ENCODE peak calls at places on chromosomes 16 and 17, in six cellular contexts. O is stomach, C is fibroblast of lung, I is small intestine, Y is prostate gland, Q is cardiac muscle cell. T is an unnamed sample.

GRCh38 chr17:63988741-63989621 is 9.2 kb upstream of the PRR29 start:
- DNase-seq in O (no peak), C (no peak), I (no peak), Y (no peak), Q (peak; percentile 64), T (peak; percentile 74)

GRCh38 chr16:77273-77806 is 685 bp upstream of the MPG start:
- DNase-seq in O (peak; percentile 39), C (peak; percentile 58), I (peak; percentile 30), Y (no peak), Q (peak; percentile 38), T (peak; percentile 75)

GRCh38 chr16:88282221-88283041 is 100.3 kb upstream of the ZNF469 start:
- DNase-seq in O (no peak), C (no peak), I (peak; percentile 78), Y (peak; percentile 15), Q (no peak), T (no peak)

GRCh38 chr16:62035115-62036092 is 834 bp downstream of the CDH8 start:
- DNase-seq in O (no peak), C (no peak), I (no peak), Y (no peak), Q (peak; percentile 79), T (no peak)

GRCh38 chr16:87057291-87057881 is 259.8 kb downstream of the C16orf95 start:
- DNase-seq in O (no peak), C (no peak), I (no peak), Y (no peak), Q (no peak), T (no peak)

GRCh38 chr16:30121741-30122620 is 1.0 kb downstream of the MAPK3 start:
- DNase-seq in O (peak; percentile 53), C (no peak), I (peak; percentile 36), Y (no peak), Q (no peak), T (peak; percentile 95)

GRCh38 chr17:48582750-48583069 is 4.6 kb upstream of the HOXB4 start:
- DNase-seq in O (no peak), C (no peak), I (no peak), Y (no peak), Q (no peak), T (no peak)

GRCh38 chr16:23754594-23755483 is at the start of gene CHP2:
- DNase-seq in O (no peak), C (no peak), I (peak; percentile 94), Y (no peak), Q (peak; percentile 6), T (peak; percentile 23)

GRCh38 chr17:50203589-50204345 is 2.3 kb upstream of the COL1A1 start:
- DNase-seq in O (no peak), C (peak; percentile 99), I (no peak), Y (no peak), Q (no peak), T (no peak)

GRCh38 chr17:17709815-17710321 is 28.6 kb downstream of the RAI1 start:
- DNase-seq in O (no peak), C (no peak), I (no peak), Y (no peak), Q (no peak), T (no peak)

GRCh38 chr17:32881054-32881453 is 4.1 kb upstream of the MYO1D start:
- DNase-seq in O (no peak), C (no peak), I (no peak), Y (no peak), Q (no peak), T (no peak)

GRCh38 chr16:78446486-78446885 is 347.0 kb downstream of the WWOX start:
- DNase-seq in O (no peak), C (no peak), I (no peak), Y (no peak), Q (no peak), T (no peak)

GRCh38 chr17:9566067-9566466 is 9.6 kb downstream of the STX8 start:
- DNase-seq in O (no peak), C (peak; percentile 21), I (no peak), Y (no peak), Q (no peak), T (no peak)

GRCh38 chr16:81076566-81077076 is 417 bp downstream of the C16orf46 start:
- DNase-seq in O (peak; percentile 92), C (no peak), I (peak; percentile 88), Y (peak; percentile 86), Q (peak; percentile 86), T (peak; percentile 93)

GRCh38 chr16:31441956-31442355 is 633 bp downstream of the ZNF843 start:
- DNase-seq in O (no peak), C (no peak), I (no peak), Y (no peak), Q (no peak), T (peak; percentile 66)

GRCh38 chr16:12833939-12834338 is 30.3 kb upstream of the CPPED1 start:
- DNase-seq in O (no peak), C (peak; percentile 51), I (no peak), Y (no peak), Q (no peak), T (no peak)

GRCh38 chr16:27169511-27170071 is 33.7 kb upstream of the KDM8 start:
- DNase-seq in O (peak; percentile 40), C (peak; percentile 99), I (peak; percentile 50), Y (no peak), Q (no peak), T (no peak)

GRCh38 chr16:27458196-27458728 is 56.3 kb downstream of the IL21R start:
- DNase-seq in O (no peak), C (no peak), I (no peak), Y (peak; percentile 26), Q (no peak), T (no peak)

GRCh38 chr17:45785373-45786193 is 1.5 kb downstream of the CRHR1 start:
- DNase-seq in O (no peak), C (no peak), I (no peak), Y (no peak), Q (no peak), T (peak; percentile 15)

GRCh38 chr16:8253718-8254117 is 336.6 kb downstream of the TMEM114 start:
- DNase-seq in O (no peak), C (no peak), I (peak; percentile 42), Y (no peak), Q (no peak), T (no peak)

DNA sequence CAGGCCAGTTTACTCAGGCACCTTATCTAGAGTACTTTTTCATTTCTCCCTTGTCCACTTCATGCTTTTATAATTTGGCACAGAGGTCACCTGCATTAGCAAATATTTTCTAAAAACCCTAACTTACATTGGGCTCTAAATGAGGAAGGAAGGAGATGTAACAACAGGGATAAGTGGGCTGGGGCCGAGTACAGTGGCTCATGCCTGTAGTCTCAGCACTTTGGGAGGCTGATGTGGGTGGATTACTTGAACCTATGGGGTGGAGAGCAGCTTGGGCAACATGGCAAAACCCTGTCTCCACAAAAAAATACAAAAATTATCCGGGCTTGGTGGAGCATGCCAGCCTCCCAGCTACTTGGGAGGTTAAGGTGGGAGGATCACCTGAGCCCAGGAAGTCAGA is 55.9 kb downstream of the TMEM100 start:
- DNase-seq in O (no peak), C (no peak), I (no peak), Y (no peak), Q (no peak), T (no peak)
- H3K27ac ChIP-seq in O (no peak overlapping the region), C (no peak overlapping the region), I (no peak overlapping the region), Y (no peak overlapping the region), Q (no peak overlapping the region), T (no peak overlapping the region)

DNA sequence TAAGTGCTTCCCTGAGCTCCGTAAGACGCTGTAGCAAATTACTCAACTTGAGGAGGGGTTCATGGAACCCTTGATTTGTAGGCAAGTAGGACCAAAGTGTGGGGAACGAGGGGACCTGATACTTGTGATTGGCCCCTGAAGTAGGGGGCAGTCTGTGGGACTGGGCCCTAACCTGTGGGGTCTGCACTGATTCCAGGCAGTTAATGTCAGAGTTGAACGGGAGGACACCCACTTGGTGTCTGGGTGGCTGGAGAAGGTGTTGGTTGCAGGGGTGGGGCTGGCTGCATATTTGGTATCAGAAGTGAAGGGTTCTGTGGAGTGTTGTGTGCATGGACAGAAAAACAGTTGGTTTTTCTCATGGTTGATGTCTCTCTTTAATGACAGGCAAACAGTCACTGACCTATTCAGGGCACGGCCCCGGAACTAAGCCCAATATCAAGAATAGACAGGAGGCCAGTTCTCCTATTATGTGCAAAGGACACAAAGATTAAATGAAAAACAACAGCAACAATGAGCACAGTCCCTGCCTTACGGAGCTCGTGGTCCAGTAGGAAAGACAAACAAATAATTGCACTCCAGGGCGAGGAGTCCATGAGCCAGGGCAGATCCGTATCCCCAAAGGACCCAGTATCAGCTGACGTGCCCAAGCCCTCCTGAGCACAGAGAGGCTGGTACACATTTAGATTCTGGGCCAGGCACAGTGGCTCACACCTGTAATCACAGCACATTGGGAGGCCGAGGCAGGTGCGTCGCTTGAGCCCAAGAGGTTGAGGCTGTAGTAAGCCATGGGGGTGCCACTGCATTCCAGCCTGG is 19.2 kb downstream of the MXRA7 start:
- DNase-seq in O (no peak), C (no peak), I (no peak), Y (no peak), Q (no peak), T (no peak)
- H3K27me3 ChIP-seq in O (no peaks in the 10 kb centered on the region), C (no peaks in the 10 kb centered on the region), I (no peaks in the 10 kb centered on the region), Y (no peaks in the 10 kb centered on the region), Q (no peaks in the 10 kb centered on the region), T (no peaks in the 10 kb centered on the region)

GRCh38 chr16:22352726-22353125 is 21.7 kb downstream of the CDR2 start:
- DNase-seq in O (no peak), C (no peak), I (no peak), Y (no peak), Q (no peak), T (no peak)
- H3K27ac ChIP-seq in O (no peak overlapping the region), C (peak overlapping the region; percentile 62), I (peak overlapping the region; percentile 84), Y (no peak overlapping the region), Q (no peak overlapping the region), T (no peak overlapping the region)

DNA sequence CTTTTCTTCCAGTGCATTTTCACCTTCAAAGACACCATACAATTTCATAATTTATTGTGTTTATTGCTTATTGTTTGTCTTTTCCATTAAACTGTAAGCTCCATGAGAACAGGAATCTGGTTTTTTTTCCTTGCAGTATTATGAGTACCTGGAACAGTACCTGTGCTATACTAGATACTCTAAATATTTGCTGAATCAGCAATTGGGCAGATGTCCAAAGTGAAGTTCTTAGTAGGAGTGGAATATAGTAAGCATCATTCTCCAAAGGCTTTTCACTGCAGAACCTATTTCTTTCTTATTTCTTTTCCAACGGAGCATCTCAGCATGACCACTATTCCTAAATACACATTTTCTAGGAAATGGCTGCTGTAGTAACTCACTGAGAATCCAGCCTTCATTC is 269.0 kb upstream of the CCL2 start:
- DNase-seq in O (no peak), C (no peak), I (no peak), Y (no peak), Q (no peak), T (no peak)
- H3K27me3 ChIP-seq in O (no peaks in the 10 kb centered on the region), C (no peaks in the 10 kb centered on the region), I (no peaks in the 10 kb centered on the region), Y (no peaks in the 10 kb centered on the region), Q (no peaks in the 10 kb centered on the region), T (no peaks in the 10 kb centered on the region)

DNA sequence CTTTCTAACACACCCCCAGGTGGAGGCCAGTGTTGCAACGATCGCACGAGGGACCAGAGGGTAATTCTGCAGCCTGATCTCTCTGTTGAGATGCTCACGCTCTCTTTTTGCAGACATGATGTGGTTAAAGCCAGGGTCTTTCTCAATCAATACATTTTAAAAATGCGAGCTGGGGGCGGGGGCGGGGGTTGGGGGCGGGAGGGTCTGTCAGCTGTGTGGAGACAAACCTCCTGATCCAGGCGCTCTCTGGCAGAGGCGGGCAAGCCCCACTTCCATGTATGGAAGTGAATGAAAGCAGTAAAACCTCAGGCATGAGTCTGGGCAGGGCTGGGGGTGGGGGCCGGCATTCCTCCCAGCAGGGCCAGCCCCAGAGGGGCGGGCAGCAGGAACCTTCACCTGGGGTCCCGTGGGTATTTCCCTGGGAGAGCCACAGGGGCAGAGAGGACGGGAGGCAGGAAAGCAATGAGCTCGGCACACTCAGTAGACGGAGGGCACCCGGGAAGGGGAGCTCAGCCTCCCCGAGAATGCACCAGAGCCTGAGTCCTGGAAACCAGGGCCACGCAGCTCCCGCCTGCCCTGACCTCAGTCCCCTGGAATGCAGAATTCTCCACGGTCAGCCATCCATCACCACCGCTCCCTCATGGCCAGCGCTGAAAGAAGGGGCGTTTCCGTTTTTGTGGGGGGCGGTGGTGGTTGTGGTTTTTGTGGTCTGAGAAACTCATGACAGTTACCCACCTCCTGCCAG is 28.0 kb downstream of the NXN start:
- DNase-seq in O (no peak), C (peak; percentile 93), I (no peak), Y (peak; percentile 50), Q (peak; percentile 87), T (peak; percentile 56)
- H3K27ac ChIP-seq in O (no peak overlapping the region), C (peak overlapping the region; percentile 77), I (peak overlapping the region; percentile 54), Y (peak overlapping the region; percentile 72), Q (peak overlapping the region; percentile 99), T (no peak overlapping the region)